ENCODE peak calls at places on chromosomes 6 and 20, in seven cellular contexts. One of them, this sample, is unnamed.
A peak's percentile ranks its signal among the peaks of the same experiment; 100 is the strongest.

GRCh38 chr20:998431-998830 is 3.7 kb downstream of the RSPO4 start:
- DNase-seq in natural killer cell: no peak
- DNase-seq in lower lobe of right lung: no peak
- DNase-seq in GM12878: no peak
- DNase-seq in Calu3: no peak
- DNase-seq in fibroblast of lung: no peak
- DNase-seq in psoas muscle: no peak
- DNase-seq in this sample: no peak

GRCh38 chr6:136983692-136984091 is 61.1 kb downstream of the IL20RA start:
- DNase-seq in natural killer cell: no peak
- DNase-seq in lower lobe of right lung: no peak
- DNase-seq in GM12878: no peak
- DNase-seq in Calu3: no peak
- DNase-seq in fibroblast of lung: no peak
- DNase-seq in psoas muscle: no peak
- DNase-seq in this sample: no peak

GRCh38 chr6:138219901-138220300 is 1.6 kb upstream of the PBOV1 start:
- DNase-seq in natural killer cell: no peak
- DNase-seq in lower lobe of right lung: no peak
- DNase-seq in GM12878: no peak
- DNase-seq in Calu3: no peak
- DNase-seq in fibroblast of lung: no peak
- DNase-seq in psoas muscle: no peak
- DNase-seq in this sample: no peak

GRCh38 chr20:53797085-53797484 is 203.4 kb upstream of the ZNF217 start:
- DNase-seq in natural killer cell: no peak
- DNase-seq in lower lobe of right lung: no peak
- DNase-seq in GM12878: no peak
- DNase-seq in Calu3: no peak
- DNase-seq in fibroblast of lung: no peak
- DNase-seq in psoas muscle: no peak
- DNase-seq in this sample: no peak

GRCh38 chr6:579339-579738 is 77.6 kb downstream of the HUS1B start:
- DNase-seq in natural killer cell: no peak
- DNase-seq in lower lobe of right lung: no peak
- DNase-seq in GM12878: no peak
- DNase-seq in Calu3: no peak
- DNase-seq in fibroblast of lung: no peak
- DNase-seq in psoas muscle: no peak
- DNase-seq in this sample: no peak

GRCh38 chr6:140609956-140610355 is 1235.5 kb upstream of the CITED2 start:
- DNase-seq in natural killer cell: no peak
- DNase-seq in lower lobe of right lung: no peak
- DNase-seq in GM12878: no peak
- DNase-seq in Calu3: no peak
- DNase-seq in fibroblast of lung: no peak
- DNase-seq in psoas muscle: no peak
- DNase-seq in this sample: no peak

GRCh38 chr6:26270121-26270861 is 94.7 kb upstream of the BTN3A2 start:
- DNase-seq in natural killer cell: no peak
- DNase-seq in lower lobe of right lung: no peak
- DNase-seq in GM12878: no peak
- DNase-seq in Calu3: peak; percentile 16
- DNase-seq in fibroblast of lung: no peak
- DNase-seq in psoas muscle: no peak
- DNase-seq in this sample: no peak

GRCh38 chr6:132812255-132812732 is 2.1 kb upstream of the RPS12 start:
- DNase-seq in natural killer cell: no peak
- DNase-seq in lower lobe of right lung: no peak
- DNase-seq in GM12878: no peak
- DNase-seq in Calu3: no peak
- DNase-seq in fibroblast of lung: peak; percentile 50
- DNase-seq in psoas muscle: no peak
- DNase-seq in this sample: no peak

GRCh38 chr6:138833819-138834539 is 38.1 kb downstream of the ECT2L start:
- DNase-seq in natural killer cell: no peak
- DNase-seq in lower lobe of right lung: no peak
- DNase-seq in GM12878: no peak
- DNase-seq in Calu3: no peak
- DNase-seq in fibroblast of lung: peak; percentile 43
- DNase-seq in psoas muscle: no peak
- DNase-seq in this sample: no peak

GRCh38 chr6:138509371-138509770 is 10.1 kb upstream of the NHSL1 start:
- DNase-seq in natural killer cell: no peak
- DNase-seq in lower lobe of right lung: no peak
- DNase-seq in GM12878: no peak
- DNase-seq in Calu3: peak; percentile 54
- DNase-seq in fibroblast of lung: peak; percentile 33
- DNase-seq in psoas muscle: no peak
- DNase-seq in this sample: no peak

GRCh38 chr6:68638225-68638900 is 3.3 kb downstream of the ADGRB3 start:
- DNase-seq in natural killer cell: no peak
- DNase-seq in lower lobe of right lung: no peak
- DNase-seq in GM12878: no peak
- DNase-seq in Calu3: peak; percentile 55
- DNase-seq in fibroblast of lung: peak; percentile 27
- DNase-seq in psoas muscle: no peak
- DNase-seq in this sample: no peak

GRCh38 chr6:161354956-161355355 is 81.1 kb upstream of the AGPAT4 start:
- DNase-seq in natural killer cell: no peak
- DNase-seq in lower lobe of right lung: no peak
- DNase-seq in GM12878: no peak
- DNase-seq in Calu3: no peak
- DNase-seq in fibroblast of lung: no peak
- DNase-seq in psoas muscle: no peak
- DNase-seq in this sample: no peak

GRCh38 chr6:79048611-79049010 is 29.4 kb downstream of the PHIP start:
- DNase-seq in natural killer cell: no peak
- DNase-seq in lower lobe of right lung: no peak
- DNase-seq in GM12878: no peak
- DNase-seq in Calu3: peak; percentile 30
- DNase-seq in fibroblast of lung: peak; percentile 29
- DNase-seq in psoas muscle: no peak
- DNase-seq in this sample: no peak

GRCh38 chr6:99761701-99762100 is 155.1 kb downstream of the PRDM13 start:
- DNase-seq in natural killer cell: no peak
- DNase-seq in lower lobe of right lung: no peak
- DNase-seq in GM12878: no peak
- DNase-seq in Calu3: no peak
- DNase-seq in fibroblast of lung: no peak
- DNase-seq in psoas muscle: no peak
- DNase-seq in this sample: no peak

GRCh38 chr20:3093861-3094361 is 9.4 kb upstream of the AVP start:
- DNase-seq in natural killer cell: no peak
- DNase-seq in lower lobe of right lung: no peak
- DNase-seq in GM12878: no peak
- DNase-seq in Calu3: no peak
- DNase-seq in fibroblast of lung: no peak
- DNase-seq in psoas muscle: no peak
- DNase-seq in this sample: no peak

GRCh38 chr20:50460115-50460607 is 50.0 kb upstream of the PTPN1 start:
- DNase-seq in natural killer cell: no peak
- DNase-seq in lower lobe of right lung: no peak
- DNase-seq in GM12878: no peak
- DNase-seq in Calu3: no peak
- DNase-seq in fibroblast of lung: no peak
- DNase-seq in psoas muscle: no peak
- DNase-seq in this sample: no peak

DNA sequence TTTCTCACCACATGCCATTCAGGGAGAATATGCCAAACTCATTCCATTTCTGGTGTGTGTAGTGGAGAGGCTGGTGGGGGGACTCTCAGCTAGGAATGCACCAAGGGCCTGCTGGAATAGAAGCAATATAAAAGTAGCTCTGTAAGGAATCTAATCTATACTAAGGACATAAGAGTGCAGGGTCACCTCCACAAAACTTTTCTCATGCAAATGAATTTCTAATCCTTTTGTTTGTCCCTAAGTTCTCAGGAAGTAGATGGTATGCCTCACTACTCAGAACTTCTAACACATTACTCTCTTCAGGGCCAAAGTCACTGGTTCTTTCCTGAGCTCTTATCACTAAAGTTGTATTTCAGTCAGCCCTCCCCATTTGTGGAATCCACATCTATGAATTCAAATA is 427.2 kb downstream of the C6orf118 start:
- DNase-seq in natural killer cell: no peak
- DNase-seq in lower lobe of right lung: no peak
- DNase-seq in GM12878: no peak
- DNase-seq in Calu3: no peak
- DNase-seq in fibroblast of lung: no peak
- DNase-seq in psoas muscle: no peak
- DNase-seq in this sample: no peak
- TF ChIP-seq CTCF in natural killer cell: no peak
- TF ChIP-seq CTCF in lower lobe of right lung: no peak
- TF ChIP-seq CTCF in GM12878: no peak
- TF ChIP-seq CTCF in Calu3: no peak
- TF ChIP-seq CTCF in fibroblast of lung: no peak
- TF ChIP-seq CTCF in psoas muscle: no peak
- TF ChIP-seq CTCF in this sample: no peak

GRCh38 chr20:41475507-41475906 is 108.9 kb upstream of the EMILIN3 start:
- DNase-seq in natural killer cell: no peak
- DNase-seq in lower lobe of right lung: no peak
- DNase-seq in GM12878: no peak
- DNase-seq in Calu3: no peak
- DNase-seq in fibroblast of lung: peak; percentile 30
- DNase-seq in psoas muscle: no peak
- DNase-seq in this sample: no peak
- TF ChIP-seq CTCF in natural killer cell: no peak
- TF ChIP-seq CTCF in lower lobe of right lung: no peak
- TF ChIP-seq CTCF in GM12878: no peak
- TF ChIP-seq CTCF in Calu3: no peak
- TF ChIP-seq CTCF in fibroblast of lung: no peak
- TF ChIP-seq CTCF in psoas muscle: no peak
- TF ChIP-seq CTCF in this sample: no peak

GRCh38 chr6:72245565-72245964 is 359.2 kb downstream of the RIMS1 start:
- DNase-seq in natural killer cell: no peak
- DNase-seq in lower lobe of right lung: no peak
- DNase-seq in GM12878: no peak
- DNase-seq in Calu3: no peak
- DNase-seq in fibroblast of lung: peak; percentile 41
- DNase-seq in psoas muscle: no peak
- DNase-seq in this sample: no peak

GRCh38 chr6:72248621-72249020 is 362.3 kb downstream of the RIMS1 start:
- DNase-seq in natural killer cell: no peak
- DNase-seq in lower lobe of right lung: no peak
- DNase-seq in GM12878: no peak
- DNase-seq in Calu3: no peak
- DNase-seq in fibroblast of lung: peak; percentile 36
- DNase-seq in psoas muscle: no peak
- DNase-seq in this sample: no peak

GRCh38 chr6:72246926-72247325 is 360.6 kb downstream of the RIMS1 start:
- DNase-seq in natural killer cell: no peak
- DNase-seq in lower lobe of right lung: no peak
- DNase-seq in GM12878: no peak
- DNase-seq in Calu3: peak; percentile 10
- DNase-seq in fibroblast of lung: no peak
- DNase-seq in psoas muscle: no peak
- DNase-seq in this sample: no peak

GRCh38 chr6:72250664-72251063 is 364.3 kb downstream of the RIMS1 start:
- DNase-seq in natural killer cell: no peak
- DNase-seq in lower lobe of right lung: no peak
- DNase-seq in GM12878: no peak
- DNase-seq in Calu3: no peak
- DNase-seq in fibroblast of lung: no peak
- DNase-seq in psoas muscle: no peak
- DNase-seq in this sample: no peak
- TF ChIP-seq CTCF in natural killer cell: no peak
- TF ChIP-seq CTCF in lower lobe of right lung: no peak
- TF ChIP-seq CTCF in GM12878: no peak
- TF ChIP-seq CTCF in Calu3: no peak
- TF ChIP-seq CTCF in fibroblast of lung: no peak
- TF ChIP-seq CTCF in psoas muscle: no peak
- TF ChIP-seq CTCF in this sample: no peak

GRCh38 chr20:39941235-39941634 is 747.8 kb downstream of the MAFB start:
- DNase-seq in natural killer cell: no peak
- DNase-seq in lower lobe of right lung: no peak
- DNase-seq in GM12878: no peak
- DNase-seq in Calu3: no peak
- DNase-seq in fibroblast of lung: no peak
- DNase-seq in psoas muscle: no peak
- DNase-seq in this sample: no peak

GRCh38 chr20:39935921-39936320 is 753.1 kb downstream of the MAFB start:
- DNase-seq in natural killer cell: no peak
- DNase-seq in lower lobe of right lung: no peak
- DNase-seq in GM12878: no peak
- DNase-seq in Calu3: no peak
- DNase-seq in fibroblast of lung: no peak
- DNase-seq in psoas muscle: no peak
- DNase-seq in this sample: no peak

GRCh38 chr20:39939241-39939865 is 749.7 kb downstream of the MAFB start:
- DNase-seq in natural killer cell: no peak
- DNase-seq in lower lobe of right lung: no peak
- DNase-seq in GM12878: no peak
- DNase-seq in Calu3: no peak
- DNase-seq in fibroblast of lung: peak; percentile 3
- DNase-seq in psoas muscle: no peak
- DNase-seq in this sample: no peak

DNA sequence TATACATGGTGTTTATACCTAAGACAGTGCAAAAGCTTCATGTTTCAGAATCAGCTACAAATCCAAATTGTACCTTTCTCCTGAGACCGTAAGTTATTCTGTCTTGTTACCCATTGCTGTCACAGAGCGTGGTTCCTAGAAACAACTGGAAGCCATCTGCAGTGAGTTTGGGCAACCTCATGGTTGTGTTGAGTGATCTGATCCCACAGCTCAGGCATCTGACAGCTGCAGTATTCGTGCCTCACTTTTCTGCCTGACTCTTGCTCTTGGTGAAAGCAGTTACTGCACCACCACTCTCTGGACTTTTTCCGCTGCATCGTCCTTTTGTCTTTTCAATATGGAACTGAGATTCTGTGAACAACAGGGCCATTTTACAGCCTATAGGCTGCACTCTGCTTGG is 752.6 kb downstream of the MAFB start:
- DNase-seq in natural killer cell: no peak
- DNase-seq in lower lobe of right lung: no peak
- DNase-seq in GM12878: no peak
- DNase-seq in Calu3: no peak
- DNase-seq in fibroblast of lung: no peak
- DNase-seq in psoas muscle: no peak
- DNase-seq in this sample: no peak
- TF ChIP-seq CTCF in natural killer cell: no peak
- TF ChIP-seq CTCF in lower lobe of right lung: no peak
- TF ChIP-seq CTCF in GM12878: no peak
- TF ChIP-seq CTCF in Calu3: no peak
- TF ChIP-seq CTCF in fibroblast of lung: no peak
- TF ChIP-seq CTCF in psoas muscle: no peak
- TF ChIP-seq CTCF in this sample: no peak

DNA sequence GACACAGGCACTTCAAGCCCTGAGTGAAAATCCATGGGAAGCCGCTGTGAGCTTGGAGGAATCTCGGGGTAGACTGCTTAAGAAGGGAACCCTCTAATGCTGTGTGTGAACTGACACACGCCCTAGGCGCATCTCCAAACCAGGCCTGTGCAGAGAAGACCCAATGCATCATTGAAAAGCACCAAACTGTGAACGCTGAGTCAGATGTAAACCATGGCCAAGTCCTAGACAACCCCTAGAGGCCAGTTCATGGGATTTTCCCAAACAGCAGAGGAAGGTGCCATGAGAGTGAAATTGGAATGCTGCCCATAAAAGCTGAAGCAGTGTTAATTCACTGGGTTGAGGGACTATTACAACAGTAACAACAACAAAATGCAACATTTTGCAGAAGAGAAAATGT is 296.5 kb downstream of the SMOC2 start:
- DNase-seq in natural killer cell: no peak
- DNase-seq in lower lobe of right lung: no peak
- DNase-seq in GM12878: no peak
- DNase-seq in Calu3: peak; percentile 6
- DNase-seq in fibroblast of lung: no peak
- DNase-seq in psoas muscle: no peak
- DNase-seq in this sample: no peak
- TF ChIP-seq CTCF in natural killer cell: no peak
- TF ChIP-seq CTCF in lower lobe of right lung: no peak
- TF ChIP-seq CTCF in GM12878: no peak
- TF ChIP-seq CTCF in Calu3: no peak
- TF ChIP-seq CTCF in fibroblast of lung: no peak
- TF ChIP-seq CTCF in psoas muscle: no peak
- TF ChIP-seq CTCF in this sample: no peak